ENCODE peak calls at places on chromosome 7, in seven cellular contexts. R, E, L, J, K, M and U are unnamed samples.

GRCh38 chr7:327305-327931 is 37.4 kb downstream of the FOXL3 start:
- DNase-seq in R (no peak), E (no peak), J (no peak), L (no peak), K (peak; percentile 26), M (no peak), U (no peak)

GRCh38 chr7:16794990-16795389 is 9.8 kb downstream of the AGR2 start:
- DNase-seq in L (no peak), M (no peak), R (no peak), K (no peak), E (no peak), J (no peak), U (no peak)

GRCh38 chr7:2785071-2785500 is 59.0 kb downstream of the GNA12 start:
- DNase-seq in J (no peak), L (no peak), R (no peak), M (no peak), K (no peak), E (no peak), U (no peak)

GRCh38 chr7:27585781-27586447 is 76.8 kb downstream of the HIBADH start:
- DNase-seq in R (no peak), M (no peak), L (no peak), K (no peak), E (no peak), J (no peak), U (no peak)

GRCh38 chr7:154835924-154836529 is 166.9 kb downstream of the PAXIP1 start:
- DNase-seq in R (no peak), E (no peak), J (no peak), L (no peak), M (no peak), K (no peak), U (no peak)

GRCh38 chr7:25931156-25931555 is 220.8 kb upstream of the NFE2L3 start:
- DNase-seq in J (no peak), R (no peak), M (no peak), L (no peak), K (no peak), E (no peak), U (no peak)

GRCh38 chr7:3043544-3044395 is at the start of gene CARD11:
- DNase-seq in J (peak; percentile 79), L (peak; percentile 68), M (no peak), K (no peak), E (no peak), R (peak; percentile 52), U (peak; percentile 25)

GRCh38 chr7:1663243-1663642 is 6.8 kb upstream of the ELFN1 start:
- DNase-seq in J (peak; percentile 8), K (no peak), R (no peak), E (peak; percentile 9), L (no peak), M (no peak), U (no peak)

GRCh38 chr7:102005933-102006332 is 188.5 kb downstream of the CUX1 start:
- DNase-seq in K (no peak), E (no peak), M (no peak), J (no peak), R (no peak), L (no peak), U (no peak)

GRCh38 chr7:92835140-92835850 is 1.1 kb downstream of the CDK6 start:
- DNase-seq in L (peak; percentile 56), R (peak; percentile 26), M (peak; percentile 52), J (peak; percentile 64), E (peak; percentile 43), K (peak; percentile 78), U (peak; percentile 68)

GRCh38 chr7:84142726-84143125 is 51.9 kb downstream of the SEMA3A start:
- DNase-seq in L (no peak), J (no peak), K (no peak), M (no peak), E (no peak), R (no peak), U (no peak)

GRCh38 chr7:111647881-111648280 is 85.6 kb upstream of the IMMP2L start:
- DNase-seq in K (no peak), R (no peak), J (no peak), M (no peak), E (no peak), L (no peak), U (no peak)

GRCh38 chr7:75931676-75932075 is 16.7 kb downstream of the POR start:
- DNase-seq in E (no peak), R (no peak), J (no peak), K (no peak), M (no peak), L (no peak), U (no peak)

GRCh38 chr7:7438851-7439250 is 96.8 kb downstream of the COL28A1 start:
- DNase-seq in L (no peak), K (no peak), M (no peak), J (no peak), E (no peak), R (no peak), U (no peak)

GRCh38 chr7:157444843-157445135 is 108.0 kb downstream of the DNAJB6 start:
- DNase-seq in L (no peak), K (no peak), M (no peak), R (no peak), E (no peak), J (no peak), U (no peak)